ENCODE peak calls at places on chromosomes 6 and 20, in nine cellular contexts. U is NCI-H510A treated with DMSO at 0.1 percent for 48 hours; A is NCI-H1092 treated with DMSO at 0.1 percent for 48 hours; J is activated naive CD4-positive, alpha-beta T cell; X is putamen; S is NCI-H460; M is GM20000; N is endothelial cell; G is ecto neural progenitor cell. W is an unnamed sample.

GRCh38 chr20:24957326-24957996 is 8.4 kb downstream of the CST7 start:
- DNase-seq in J (no peak), G (peak), A (no peak), M (no peak), X (no peak), S (no peak), U (no peak), N (no peak), W (no peak)

GRCh38 chr20:10255846-10256245 is 37.2 kb downstream of the SNAP25 start:
- DNase-seq in U (no peak), X (no peak), N (no peak), A (no peak), J (no peak), M (no peak), S (no peak), G (no peak), W (no peak)

GRCh38 chr6:31401403-31401802 is 2.0 kb upstream of the MICA start:
- DNase-seq in N (no peak), J (no peak), U (no peak), M (no peak), X (no peak), S (peak), G (no peak), A (no peak), W (no peak)

GRCh38 chr6:85285146-85285545 is 164.7 kb upstream of the NT5E start:
- DNase-seq in A (no peak), X (no peak), S (no peak), M (no peak), U (no peak), N (no peak), G (no peak), J (no peak), W (no peak)

GRCh38 chr20:33370296-33370695 is 31.0 kb downstream of the CDK5RAP1 start:
- DNase-seq in N (no peak), M (peak), S (no peak), J (no peak), U (peak), X (no peak), G (no peak), A (no peak), W (no peak)

GRCh38 chr6:130526466-130526865 is 160.6 kb downstream of the TMEM200A start:
- DNase-seq in A (no peak), S (no peak), M (no peak), G (no peak), U (no peak), J (no peak), N (no peak), X (no peak), W (no peak)

GRCh38 chr6:118893095-118893881 is 664 bp upstream of the ASF1A start:
- DNase-seq in A (peak), U (peak), X (no peak), J (no peak), M (peak), S (no peak), G (no peak), N (peak), W (peak)

GRCh38 chr20:62618622-62619529 is 23.4 kb upstream of the SLCO4A1 start:
- DNase-seq in U (no peak), G (no peak), A (no peak), X (no peak), M (peak), J (no peak), N (no peak), S (no peak), W (no peak)

GRCh38 chr6:146339716-146340115 is 203.9 kb upstream of the RAB32 start:
- DNase-seq in J (no peak), S (peak), M (no peak), U (no peak), N (no peak), G (no peak), X (no peak), A (no peak), W (no peak)

GRCh38 chr6:33744895-33745546 is 1.7 kb downstream of the IP6K3 start:
- DNase-seq in S (no peak), N (no peak), U (peak), J (no peak), X (no peak), G (no peak), M (no peak), A (peak), W (no peak)

GRCh38 chr6:170057034-170057734 is 233.7 kb downstream of the DLL1 start:
- DNase-seq in A (no peak), U (no peak), S (no peak), M (no peak), N (no peak), X (no peak), G (no peak), J (no peak), W (no peak)

GRCh38 chr6:146901940-146902816 is 302.0 kb upstream of the STXBP5 start:
- DNase-seq in X (no peak), J (no peak), M (no peak), A (no peak), U (no peak), S (peak), N (no peak), G (no peak), W (no peak)

GRCh38 chr6:110549277-110549676 is 72.9 kb upstream of the SLC22A16 start:
- DNase-seq in A (no peak), N (no peak), S (no peak), M (no peak), U (no peak), J (no peak), X (no peak), G (no peak), W (no peak)

GRCh38 chr20:53926428-53927028 is 143.9 kb downstream of the BCAS1 start:
- DNase-seq in J (no peak), A (no peak), X (no peak), G (no peak), S (peak), M (peak), N (no peak), U (peak), W (no peak)

GRCh38 chr6:110800839-110801196 is 14.5 kb downstream of the CDK19 start:
- DNase-seq in N (no peak), M (no peak), A (no peak), X (no peak), S (no peak), J (no peak), G (no peak), U (no peak), W (no peak)

GRCh38 chr20:3710027-3710426 is 2.4 kb downstream of the SIGLEC1 start:
- DNase-seq in M (no peak), U (no peak), G (no peak), X (no peak), S (no peak), N (no peak), A (no peak), J (no peak), W (no peak)

GRCh38 chr6:142592876-142593275 is 291.1 kb downstream of the ADGRG6 start:
- DNase-seq in A (no peak), G (no peak), J (no peak), U (no peak), S (no peak), M (no peak), X (no peak), N (no peak), W (no peak)

GRCh38 chr20:33008336-33009213 is 1.1 kb downstream of the BPIFB2 start:
- DNase-seq in X (no peak), J (no peak), M (no peak), S (no peak), G (no peak), N (no peak), A (no peak), U (no peak), W (no peak)

GRCh38 chr20:3734111-3734843 is 1.8 kb downstream of the HSPA12B start:
- DNase-seq in M (no peak), J (no peak), A (no peak), X (no peak), S (no peak), G (no peak), U (no peak), N (no peak), W (no peak)